ENCODE peak calls at places on chromosomes 6 and 20, in ten cellular contexts. J is ureter; X is NCI-H1694; M is CD8-positive, alpha-beta memory T cell; Q is activated T-cell treated with anti-CD3 and anti-CD28 coated beads for 1 hour; C is SJSA1; D is KG1; G is stimulated activated CD4-positive, alpha-beta T cell treated with anti-CD3 and anti-CD28 coated beads, Interleukin-1b, Interleukin-23, amount 100 ng/mL, for 1 hour; O is Ammon's horn; T is upper lobe of left lung. Z is an unnamed sample.

GRCh38 chr6:147709396-147710272 is 201.1 kb downstream of the SAMD5 start:
- DNase-seq in J (no peak), X (no peak), M (no peak), Q (no peak), C (peak), D (no peak), G (no peak), O (no peak), T (no peak), Z (no peak)

GRCh38 chr6:151275121-151275520 is 35.4 kb downstream of the AKAP12 start:
- DNase-seq in J (no peak), X (no peak), M (no peak), Q (no peak), C (no peak), D (no peak), G (no peak), O (no peak), T (no peak), Z (no peak)

GRCh38 chr6:132919028-132919427 is 104.7 kb downstream of the RPS12 start:
- DNase-seq in J (no peak), X (no peak), M (no peak), Q (no peak), C (no peak), D (no peak), G (no peak), O (no peak), T (no peak), Z (no peak)

GRCh38 chr6:162200945-162201692 is 526.4 kb downstream of the PRKN start:
- DNase-seq in J (no peak), X (no peak), M (no peak), Q (no peak), C (no peak), D (no peak), G (no peak), O (no peak), T (no peak), Z (no peak)

GRCh38 chr20:44495802-44496481 is 20.3 kb downstream of the TTPAL start:
- DNase-seq in J (no peak), X (no peak), M (no peak), Q (no peak), C (peak), D (no peak), G (no peak), O (peak), T (no peak), Z (no peak)

GRCh38 chr6:95087394-95088097 is 489.8 kb upstream of the MANEA start:
- DNase-seq in J (no peak), X (peak), M (no peak), Q (no peak), C (no peak), D (no peak), G (no peak), O (peak), T (no peak), Z (no peak)

GRCh38 chr6:63677282-63677681 is 41.7 kb downstream of the PHF3 start:
- DNase-seq in J (no peak), X (no peak), M (no peak), Q (no peak), C (no peak), D (no peak), G (no peak), O (no peak), T (no peak), Z (no peak)

GRCh38 chr20:39600156-39600555 is 638.0 kb downstream of the DHX35 start:
- DNase-seq in J (no peak), X (no peak), M (no peak), Q (no peak), C (no peak), D (no peak), G (no peak), O (no peak), T (no peak), Z (no peak)

GRCh38 chr20:33481431-33481941 is 8.4 kb upstream of the CBFA2T2 start:
- DNase-seq in J (no peak), X (no peak), M (no peak), Q (no peak), C (no peak), D (no peak), G (no peak), O (no peak), T (no peak), Z (no peak)

GRCh38 chr20:20078041-20078440 is 25.7 kb downstream of the CFAP61 start:
- DNase-seq in J (no peak), X (no peak), M (no peak), Q (no peak), C (no peak), D (no peak), G (no peak), O (no peak), T (no peak), Z (no peak)

Z was measured in HS-27A.